ENCODE peak calls at places on chromosome 11, in nine cellular contexts. D is tibial nerve, G is lung, F is lower leg skin, X is fibroblast of villous mesenchyme, E is uterus, R is cardiac fibroblast, J is tibial artery, S is psoas muscle. U is an unnamed sample.
A peak's percentile ranks its signal among the peaks of the same experiment; 100 is the strongest.

GRCh38 chr11:35064114-35064800 is 74.7 kb upstream of the CD44 start:
- DNase-seq in J (no peak), G (no peak), S (no peak), X (peak; percentile 54), F (no peak), E (no peak), D (no peak), R (no peak), U (peak; percentile 88)

GRCh38 chr11:40797981-40798380 is 661.5 kb downstream of the LRRC4C start:
- DNase-seq in F (no peak), G (no peak), E (no peak), D (no peak), J (no peak), R (no peak), X (no peak), S (no peak), U (peak; percentile 59)

GRCh38 chr11:116990811-116991210 is 107.4 kb downstream of the SIK3 start:
- DNase-seq in R (no peak), X (no peak), J (no peak), G (no peak), E (no peak), S (no peak), D (no peak), F (no peak), U (no peak)

GRCh38 chr11:6249822-6250555 is 9.6 kb upstream of the CCKBR start:
- DNase-seq in F (peak; percentile 78), E (peak; percentile 85), J (peak; percentile 70), S (peak; percentile 61), X (peak; percentile 98), R (peak; percentile 95), D (no peak), G (peak; percentile 68), U (peak; percentile 31)

GRCh38 chr11:104705475-104706195 is 192.6 kb downstream of the CASP12 start:
- DNase-seq in G (peak; percentile 49), D (no peak), E (no peak), X (peak; percentile 12), S (peak; percentile 16), F (peak; percentile 43), R (peak; percentile 44), J (peak; percentile 41), U (peak; percentile 16)

GRCh38 chr11:44617671-44618461 is 52.4 kb downstream of the CD82 start:
- DNase-seq in G (no peak), R (no peak), F (no peak), X (no peak), J (no peak), S (no peak), D (peak; percentile 2), E (peak; percentile 10), U (no peak)

GRCh38 chr11:7436657-7437056 is 48.6 kb upstream of the OLFML1 start:
- DNase-seq in X (no peak), D (no peak), J (peak; percentile 42), G (no peak), R (no peak), S (no peak), E (no peak), F (no peak), U (no peak)

GRCh38 chr11:67416416-67417335 is 1.2 kb downstream of the CARNS1 start:
- DNase-seq in D (no peak), G (peak; percentile 58), F (no peak), S (no peak), J (peak; percentile 57), E (no peak), R (peak; percentile 53), X (no peak), U (no peak)

GRCh38 chr11:11044137-11044855 is 186.4 kb upstream of the ZBED5 start:
- DNase-seq in R (peak; percentile 8), G (no peak), J (no peak), S (no peak), F (no peak), X (no peak), D (no peak), E (no peak), U (no peak)

GRCh38 chr11:34655335-34656008 is 34.6 kb downstream of the EHF start:
- DNase-seq in R (peak; percentile 70), D (no peak), X (peak; percentile 59), F (no peak), J (no peak), E (no peak), G (no peak), S (no peak), U (no peak)

GRCh38 chr11:126140932-126141291 is 70.5 kb downstream of the RPUSD4 start:
- DNase-seq in F (peak; percentile 70), E (peak; percentile 75), R (peak; percentile 76), D (peak; percentile 65), X (peak; percentile 89), S (no peak), G (peak; percentile 68), J (peak; percentile 73), U (peak; percentile 43)

GRCh38 chr11:44611687-44612437 is 46.4 kb downstream of the CD82 start:
- DNase-seq in X (no peak), F (no peak), D (no peak), J (no peak), R (no peak), S (no peak), G (no peak), E (no peak), U (no peak)

GRCh38 chr11:14954581-14954980 is 17.6 kb downstream of the CALCA start:
- DNase-seq in S (no peak), X (no peak), D (no peak), G (no peak), R (no peak), E (no peak), J (no peak), F (no peak), U (no peak)

GRCh38 chr11:70871881-70872280 is 380.5 kb downstream of the SHANK2 start:
- DNase-seq in J (no peak), E (no peak), F (no peak), X (peak; percentile 5), R (peak; percentile 19), S (no peak), G (no peak), D (no peak), U (no peak)

GRCh38 chr11:43756575-43756974 is 76.0 kb downstream of the HSD17B12 start:
- DNase-seq in G (no peak), S (no peak), J (no peak), F (no peak), D (no peak), R (peak; percentile 47), X (no peak), E (no peak), U (no peak)

GRCh38 chr11:12618743-12619540 is 55.3 kb upstream of the TEAD1 start:
- DNase-seq in J (no peak), G (no peak), D (no peak), E (no peak), R (peak; percentile 47), S (no peak), X (no peak), F (no peak), U (no peak)

GRCh38 chr11:8706673-8707432 is 24.3 kb downstream of the RPL27A start:
- DNase-seq in F (no peak), S (no peak), J (no peak), G (no peak), X (no peak), E (no peak), R (no peak), D (no peak), U (no peak)

DNA sequence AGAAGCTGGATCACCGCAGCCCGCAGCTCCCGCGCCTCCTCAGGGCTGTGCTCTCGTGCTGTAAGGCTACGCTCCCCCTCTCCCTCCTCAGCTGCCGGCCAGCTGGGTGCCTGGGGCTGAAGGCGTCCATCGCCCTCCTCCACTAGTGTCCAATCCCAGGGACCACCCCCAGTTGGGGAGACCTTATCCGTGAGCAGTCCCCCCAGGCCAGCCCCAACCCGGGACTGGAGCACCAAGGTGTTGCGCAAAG is 1.2 kb downstream of the AP5B1 start:
- DNase-seq in G (no peak), R (no peak), S (no peak), D (no peak), E (no peak), J (peak; percentile 22), F (no peak), X (no peak), U (no peak)
- H3K4me3 ChIP-seq in G (peak overlapping the region; percentile 79), R (peak overlapping the region; percentile 87), S (peak overlapping the region; percentile 96), D (peak overlapping the region; percentile 95), E (peak overlapping the region; percentile 92), J (peak overlapping the region; percentile 72), F (peak overlapping the region; percentile 76), X (peak overlapping the region; percentile 71), U (peak overlapping the region; percentile 67)

GRCh38 chr11:132158091-132158490 is 787.7 kb downstream of the NTM start:
- DNase-seq in S (no peak), X (peak; percentile 9), G (no peak), F (no peak), J (no peak), D (no peak), E (no peak), R (peak; percentile 29), U (no peak)
- TF ChIP-seq CTCF in S (no peak), X (peak; percentile 47), G (no peak), F (no peak), J (no peak), D (no peak), E (no peak), R (peak; percentile 60), U (peak; percentile 42)

DNA sequence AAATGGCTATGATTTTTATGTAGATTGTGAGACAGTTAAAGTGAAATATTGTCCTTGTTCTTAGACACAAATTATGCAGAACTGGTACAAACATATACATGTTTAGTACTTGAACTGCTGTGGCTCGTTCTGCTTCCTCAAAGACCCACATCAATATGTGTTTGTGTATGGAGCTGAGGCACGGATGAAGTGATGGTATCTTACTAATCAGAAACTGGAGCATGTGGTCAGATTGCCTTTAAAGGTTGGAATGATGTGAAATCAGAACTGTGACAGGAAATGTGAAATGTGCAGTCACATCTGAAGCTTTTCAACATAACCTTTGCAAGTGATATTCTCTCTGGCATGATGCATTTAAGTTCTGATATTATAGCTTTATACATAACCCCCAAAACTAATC is 130.5 kb downstream of the NAV2 start:
- DNase-seq in J (no peak), X (no peak), R (no peak), G (no peak), F (no peak), S (no peak), D (no peak), E (no peak), U (no peak)
- H3K4me3 ChIP-seq in J (no peak overlapping the region), X (no peak overlapping the region), R (no peak overlapping the region), G (no peak overlapping the region), F (no peak overlapping the region), S (no peak overlapping the region), D (no peak overlapping the region), E (no peak overlapping the region), U (no peak overlapping the region)

DNA sequence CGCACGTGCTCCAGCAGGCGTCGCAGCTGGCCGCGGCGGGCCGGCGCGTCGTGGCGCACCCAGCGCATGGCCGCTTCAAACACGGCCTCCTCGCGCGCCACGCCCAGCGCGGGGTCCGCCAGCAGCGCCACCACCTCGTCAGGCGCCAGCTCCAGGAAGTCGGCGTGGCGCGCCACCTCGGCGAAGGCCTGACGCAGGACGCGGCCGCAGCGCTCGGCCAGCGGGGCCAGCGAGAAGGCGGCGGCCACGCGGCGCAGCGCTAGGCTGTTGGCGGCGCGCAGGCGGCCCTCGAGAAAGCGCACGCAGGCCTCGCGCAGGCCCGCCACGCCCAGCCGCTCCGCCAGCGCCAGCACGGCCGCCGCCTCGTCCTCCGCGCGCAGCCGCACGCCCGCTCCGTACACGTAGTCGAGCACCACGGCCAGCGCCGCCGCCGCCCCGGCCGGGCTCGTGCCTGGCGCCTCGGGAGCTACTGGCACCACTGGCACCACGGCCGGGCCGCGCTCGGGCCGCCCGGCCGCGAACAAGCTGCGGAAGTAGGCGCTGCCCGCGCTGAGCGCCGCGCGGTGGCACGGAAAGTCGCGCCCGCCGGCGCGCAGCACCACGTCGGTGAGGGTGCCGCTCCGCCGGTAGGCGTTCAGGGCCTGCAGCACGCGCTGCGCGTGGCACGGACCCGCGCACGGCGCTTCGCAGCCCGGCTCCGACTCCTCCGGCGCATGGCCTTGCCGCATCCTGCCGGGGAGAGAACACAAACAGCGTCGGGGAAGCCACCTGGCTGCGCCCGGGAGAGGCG is 2.9 kb downstream of the KLHL35 start:
- DNase-seq in F (no peak), X (peak; percentile 75), R (peak; percentile 72), D (peak; percentile 44), E (peak; percentile 43), S (peak; percentile 74), J (peak; percentile 41), G (peak; percentile 66), U (peak; percentile 9)
- TF ChIP-seq CTCF in F (no peak), X (no peak), R (no peak), D (no peak), E (no peak), S (no peak), J (no peak), G (no peak), U (no peak)

U was measured in astrocyte of the cerebellum.